ENCODE peak calls at places on chromosome 11, in four cellular contexts. One of them, this sample, is unnamed.

GRCh38 chr11:16001899-16002426 is 354.4 kb downstream of the SOX6 start:
- DNase-seq in CD8-positive, alpha-beta T cell: no peak
- DNase-seq in A549: peak
- DNase-seq in tibial nerve: no peak
- DNase-seq in this sample: peak

GRCh38 chr11:45152740-45153595 is 6.5 kb downstream of the PRDM11 start:
- DNase-seq in CD8-positive, alpha-beta T cell: no peak
- DNase-seq in tibial nerve: no peak
- DNase-seq in A549: no peak
- DNase-seq in this sample: no peak

GRCh38 chr11:134795017-134795416 is 383.0 kb upstream of the B3GAT1 start:
- DNase-seq in tibial nerve: no peak
- DNase-seq in CD8-positive, alpha-beta T cell: no peak
- DNase-seq in A549: no peak
- DNase-seq in this sample: no peak

GRCh38 chr11:2702771-2703486 is 3.1 kb upstream of the KCNQ1OT1 start:
- DNase-seq in A549: no peak
- DNase-seq in CD8-positive, alpha-beta T cell: no peak
- DNase-seq in tibial nerve: no peak
- DNase-seq in this sample: no peak

GRCh38 chr11:17543574-17544180 is 539 bp downstream of the USH1C start:
- DNase-seq in tibial nerve: no peak
- DNase-seq in CD8-positive, alpha-beta T cell: no peak
- DNase-seq in A549: no peak
- DNase-seq in this sample: no peak

GRCh38 chr11:80240245-80240644 is 799.4 kb upstream of the TENM4 start:
- DNase-seq in tibial nerve: no peak
- DNase-seq in CD8-positive, alpha-beta T cell: no peak
- DNase-seq in A549: no peak
- DNase-seq in this sample: no peak

GRCh38 chr11:109302591-109303334 is 119.2 kb upstream of the C11orf87 start:
- DNase-seq in tibial nerve: no peak
- DNase-seq in A549: no peak
- DNase-seq in CD8-positive, alpha-beta T cell: no peak
- DNase-seq in this sample: no peak

GRCh38 chr11:9662273-9662672 is 1.6 kb upstream of the SWAP70 start:
- DNase-seq in A549: no peak
- DNase-seq in CD8-positive, alpha-beta T cell: no peak
- DNase-seq in tibial nerve: no peak
- DNase-seq in this sample: no peak

GRCh38 chr11:14012836-14013235 is 50.3 kb downstream of the SPON1 start:
- DNase-seq in A549: no peak
- DNase-seq in tibial nerve: no peak
- DNase-seq in CD8-positive, alpha-beta T cell: no peak
- DNase-seq in this sample: no peak

GRCh38 chr11:64660205-64660604 is 62.8 kb downstream of the NRXN2 start:
- DNase-seq in tibial nerve: no peak
- DNase-seq in CD8-positive, alpha-beta T cell: no peak
- DNase-seq in A549: no peak
- DNase-seq in this sample: no peak
- H3K27ac ChIP-seq in tibial nerve: no peak
- H3K27ac ChIP-seq in CD8-positive, alpha-beta T cell: no peak
- H3K27ac ChIP-seq in A549: peak
- H3K27ac ChIP-seq in this sample: no peak

GRCh38 chr11:97110376-97110775 is 720.6 kb downstream of the JRKL start:
- DNase-seq in A549: no peak
- DNase-seq in CD8-positive, alpha-beta T cell: no peak
- DNase-seq in tibial nerve: no peak
- DNase-seq in this sample: no peak
- H3K27ac ChIP-seq in A549: no peak
- H3K27ac ChIP-seq in CD8-positive, alpha-beta T cell: no peak
- H3K27ac ChIP-seq in tibial nerve: no peak
- H3K27ac ChIP-seq in this sample: no peak

DNA sequence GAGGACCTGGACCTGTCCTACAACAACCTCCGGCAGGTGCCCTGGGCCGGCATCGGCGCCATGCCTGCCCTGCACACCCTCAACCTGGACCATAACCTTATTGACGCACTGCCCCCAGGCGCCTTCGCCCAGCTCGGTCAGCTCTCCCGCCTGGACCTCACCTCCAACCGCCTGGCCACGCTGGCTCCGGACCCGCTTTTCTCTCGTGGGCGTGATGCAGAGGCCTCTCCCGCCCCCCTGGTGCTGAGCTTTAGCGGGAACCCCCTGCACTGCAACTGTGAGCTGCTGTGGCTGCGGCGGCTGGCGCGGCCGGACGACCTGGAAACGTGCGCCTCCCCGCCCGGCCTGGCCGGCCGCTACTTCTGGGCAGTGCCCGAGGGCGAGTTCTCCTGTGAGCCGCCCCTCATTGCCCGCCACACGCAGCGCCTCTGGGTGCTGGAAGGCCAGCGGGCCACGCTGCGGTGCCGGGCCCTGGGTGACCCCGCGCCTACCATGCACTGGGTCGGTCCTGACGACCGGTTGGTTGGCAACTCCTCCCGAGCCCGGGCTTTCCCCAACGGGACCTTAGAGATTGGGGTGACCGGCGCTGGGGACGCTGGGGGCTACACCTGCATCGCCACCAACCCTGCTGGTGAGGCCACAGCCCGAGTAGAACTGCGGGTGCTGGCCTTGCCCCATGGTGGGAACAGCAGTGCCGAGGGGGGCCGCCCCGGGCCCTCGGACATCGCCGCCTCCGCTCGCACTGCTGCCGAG is 1.5 kb downstream of the LRFN4 start:
- DNase-seq in A549: no peak
- DNase-seq in CD8-positive, alpha-beta T cell: no peak
- DNase-seq in tibial nerve: no peak
- DNase-seq in this sample: no peak
- H3K27ac ChIP-seq in A549: no peak
- H3K27ac ChIP-seq in CD8-positive, alpha-beta T cell: no peak
- H3K27ac ChIP-seq in tibial nerve: no peak
- H3K27ac ChIP-seq in this sample: no peak

DNA sequence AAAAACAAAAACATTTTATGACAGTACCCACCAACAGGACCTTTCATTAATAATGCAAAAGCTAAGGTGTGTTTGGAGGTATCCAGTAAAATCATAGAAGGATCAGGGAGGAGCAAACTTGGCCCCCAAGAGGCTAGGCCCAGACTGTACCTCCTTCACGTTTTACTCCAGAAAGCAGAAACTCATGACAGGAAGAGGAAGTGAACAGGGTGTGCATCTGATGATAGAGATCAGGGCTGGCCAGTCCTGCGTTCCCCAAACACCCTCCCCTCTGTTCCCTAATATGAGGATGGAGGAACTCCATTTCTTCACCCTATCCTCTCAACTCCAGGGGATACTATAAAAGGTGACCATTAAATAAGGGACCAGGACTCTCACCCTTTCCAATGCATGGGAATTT is 10.2 kb upstream of the MS4A12 start:
- DNase-seq in A549: no peak
- DNase-seq in CD8-positive, alpha-beta T cell: no peak
- DNase-seq in tibial nerve: no peak
- DNase-seq in this sample: no peak
- H3K27ac ChIP-seq in A549: no peak
- H3K27ac ChIP-seq in CD8-positive, alpha-beta T cell: no peak
- H3K27ac ChIP-seq in tibial nerve: no peak
- H3K27ac ChIP-seq in this sample: no peak

GRCh38 chr11:72856551-72857342 is 42.5 kb downstream of the ATG16L2 start:
- DNase-seq in CD8-positive, alpha-beta T cell: no peak
- DNase-seq in tibial nerve: no peak
- DNase-seq in A549: no peak
- DNase-seq in this sample: no peak

GRCh38 chr11:72864692-72865655 is 50.8 kb downstream of the ATG16L2 start:
- DNase-seq in A549: no peak
- DNase-seq in tibial nerve: no peak
- DNase-seq in CD8-positive, alpha-beta T cell: no peak
- DNase-seq in this sample: no peak

GRCh38 chr11:72863091-72863490 is 48.9 kb downstream of the ATG16L2 start:
- DNase-seq in tibial nerve: no peak
- DNase-seq in A549: no peak
- DNase-seq in CD8-positive, alpha-beta T cell: no peak
- DNase-seq in this sample: no peak

GRCh38 chr11:72860010-72860409 is 45.8 kb downstream of the ATG16L2 start:
- DNase-seq in tibial nerve: no peak
- DNase-seq in CD8-positive, alpha-beta T cell: no peak
- DNase-seq in A549: no peak
- DNase-seq in this sample: no peak

GRCh38 chr11:72860592-72860991 is 46.4 kb downstream of the ATG16L2 start:
- DNase-seq in A549: no peak
- DNase-seq in tibial nerve: no peak
- DNase-seq in CD8-positive, alpha-beta T cell: no peak
- DNase-seq in this sample: no peak
- H3K27ac ChIP-seq in A549: no peak
- H3K27ac ChIP-seq in tibial nerve: no peak
- H3K27ac ChIP-seq in CD8-positive, alpha-beta T cell: no peak
- H3K27ac ChIP-seq in this sample: no peak

GRCh38 chr11:46341454-46341853 is 5.8 kb upstream of the DGKZ start:
- DNase-seq in A549: no peak
- DNase-seq in CD8-positive, alpha-beta T cell: no peak
- DNase-seq in tibial nerve: no peak
- DNase-seq in this sample: no peak
- H3K27ac ChIP-seq in A549: no peak
- H3K27ac ChIP-seq in CD8-positive, alpha-beta T cell: no peak
- H3K27ac ChIP-seq in tibial nerve: no peak
- H3K27ac ChIP-seq in this sample: peak

GRCh38 chr11:47394322-47395224 is 13.8 kb upstream of the SLC39A13 start:
- DNase-seq in tibial nerve: no peak
- DNase-seq in CD8-positive, alpha-beta T cell: peak
- DNase-seq in A549: no peak
- DNase-seq in this sample: peak
- H3K27ac ChIP-seq in tibial nerve: peak
- H3K27ac ChIP-seq in CD8-positive, alpha-beta T cell: peak
- H3K27ac ChIP-seq in A549: no peak
- H3K27ac ChIP-seq in this sample: peak

GRCh38 chr11:118633319-118633690 is 25.9 kb downstream of the PHLDB1 start:
- DNase-seq in A549: no peak
- DNase-seq in CD8-positive, alpha-beta T cell: no peak
- DNase-seq in tibial nerve: no peak
- DNase-seq in this sample: no peak

GRCh38 chr11:118633979-118634378 is 26.6 kb downstream of the PHLDB1 start:
- DNase-seq in tibial nerve: no peak
- DNase-seq in A549: no peak
- DNase-seq in CD8-positive, alpha-beta T cell: no peak
- DNase-seq in this sample: no peak

GRCh38 chr11:118631510-118631909 is 24.1 kb downstream of the PHLDB1 start:
- DNase-seq in tibial nerve: no peak
- DNase-seq in CD8-positive, alpha-beta T cell: no peak
- DNase-seq in A549: no peak
- DNase-seq in this sample: no peak

GRCh38 chr11:118631109-118631508 is 23.7 kb downstream of the PHLDB1 start:
- DNase-seq in tibial nerve: no peak
- DNase-seq in CD8-positive, alpha-beta T cell: no peak
- DNase-seq in A549: no peak
- DNase-seq in this sample: no peak

GRCh38 chr11:118632577-118633318 is 25.3 kb downstream of the PHLDB1 start:
- DNase-seq in A549: no peak
- DNase-seq in tibial nerve: no peak
- DNase-seq in CD8-positive, alpha-beta T cell: no peak
- DNase-seq in this sample: no peak
- H3K27ac ChIP-seq in A549: no peak
- H3K27ac ChIP-seq in tibial nerve: peak
- H3K27ac ChIP-seq in CD8-positive, alpha-beta T cell: no peak
- H3K27ac ChIP-seq in this sample: no peak

GRCh38 chr11:96256604-96257003 is 86.4 kb downstream of the MAML2 start:
- DNase-seq in tibial nerve: no peak
- DNase-seq in A549: no peak
- DNase-seq in CD8-positive, alpha-beta T cell: no peak
- DNase-seq in this sample: no peak

GRCh38 chr11:96254854-96255253 is 88.1 kb downstream of the MAML2 start:
- DNase-seq in tibial nerve: no peak
- DNase-seq in CD8-positive, alpha-beta T cell: no peak
- DNase-seq in A549: no peak
- DNase-seq in this sample: no peak

GRCh38 chr11:96257036-96257435 is 86.0 kb downstream of the MAML2 start:
- DNase-seq in tibial nerve: no peak
- DNase-seq in A549: no peak
- DNase-seq in CD8-positive, alpha-beta T cell: no peak
- DNase-seq in this sample: no peak

GRCh38 chr11:96257972-96258951 is 84.7 kb downstream of the MAML2 start:
- DNase-seq in CD8-positive, alpha-beta T cell: peak
- DNase-seq in A549: no peak
- DNase-seq in tibial nerve: no peak
- DNase-seq in this sample: peak

GRCh38 chr11:96256213-96256580 is 86.8 kb downstream of the MAML2 start:
- DNase-seq in CD8-positive, alpha-beta T cell: no peak
- DNase-seq in A549: no peak
- DNase-seq in tibial nerve: no peak
- DNase-seq in this sample: no peak
- H3K27ac ChIP-seq in CD8-positive, alpha-beta T cell: peak
- H3K27ac ChIP-seq in A549: no peak
- H3K27ac ChIP-seq in tibial nerve: no peak
- H3K27ac ChIP-seq in this sample: peak

This sample was measured in DND-41.